ENCODE peak calls at places on chromosomes 12 and 14, in seven cellular contexts. W is A549, K is thoracic aorta, J is AG04450, Y is cardiac muscle cell, I is left ventricle myocardium inferior, D is gastrocnemius medialis. L is an unnamed sample.

GRCh38 chr14:93148979-93149378 is 33.3 kb upstream of the ITPK1 start:
- DNase-seq in W (no peak), K (no peak), J (no peak), Y (no peak), I (no peak), D (no peak), L (no peak)

GRCh38 chr12:32455607-32456063 is 56.3 kb downstream of the FGD4 start:
- DNase-seq in W (peak), K (no peak), J (peak), Y (peak), I (no peak), D (no peak), L (peak)

GRCh38 chr12:110002691-110003515 is 3.7 kb downstream of the ANKRD13A start:
- DNase-seq in W (no peak), K (no peak), J (no peak), Y (no peak), I (no peak), D (no peak), L (no peak)

GRCh38 chr12:123599310-123599709 is 2.6 kb upstream of the DDX55 start:
- DNase-seq in W (no peak), K (no peak), J (no peak), Y (no peak), I (no peak), D (no peak), L (no peak)

GRCh38 chr12:82605115-82605514 is 81.6 kb upstream of the TMTC2 start:
- DNase-seq in W (no peak), K (no peak), J (no peak), Y (no peak), I (no peak), D (no peak), L (no peak)

GRCh38 chr12:51009038-51009437 is 17.1 kb downstream of the SLC11A2 start:
- DNase-seq in W (no peak), K (no peak), J (no peak), Y (peak), I (peak), D (peak), L (no peak)

GRCh38 chr12:19166956-19167355 is 37.4 kb downstream of the PLEKHA5 start:
- DNase-seq in W (no peak), K (no peak), J (no peak), Y (no peak), I (no peak), D (no peak), L (no peak)

GRCh38 chr14:100305446-100306255 is 593 bp downstream of the SLC25A29 start:
- DNase-seq in W (no peak), K (no peak), J (no peak), Y (no peak), I (peak), D (no peak), L (no peak)

GRCh38 chr12:93803408-93803807 is 126.2 kb downstream of the CRADD start:
- DNase-seq in W (no peak), K (no peak), J (no peak), Y (peak), I (no peak), D (peak), L (no peak)

GRCh38 chr14:94622653-94623421 is 10.6 kb downstream of the SERPINA3 start:
- DNase-seq in W (no peak), K (no peak), J (no peak), Y (no peak), I (no peak), D (no peak), L (no peak)

GRCh38 chr14:64753999-64754398 is 49.8 kb downstream of the PLEKHG3 start:
- DNase-seq in W (no peak), K (no peak), J (no peak), Y (no peak), I (no peak), D (no peak), L (no peak)

GRCh38 chr12:45329238-45329637 is 113.3 kb downstream of the ANO6 start:
- DNase-seq in W (no peak), K (no peak), J (no peak), Y (peak), I (no peak), D (peak), L (no peak)

GRCh38 chr12:8867009-8867408 is 44.6 kb downstream of the A2ML1 start:
- DNase-seq in W (no peak), K (no peak), J (no peak), Y (no peak), I (no peak), D (no peak), L (no peak)

GRCh38 chr12:9673404-9674225 is 4.1 kb downstream of the CLEC2D start:
- DNase-seq in W (peak), K (no peak), J (peak), Y (peak), I (peak), D (no peak), L (peak)

GRCh38 chr14:76956253-76957090 is 72.0 kb downstream of the IRF2BPL start:
- DNase-seq in W (peak), K (peak), J (peak), Y (peak), I (peak), D (peak), L (peak)

GRCh38 chr12:41304526-41304925 is 116.4 kb downstream of the PDZRN4 start:
- DNase-seq in W (peak), K (no peak), J (no peak), Y (no peak), I (no peak), D (no peak), L (no peak)
- H3K27ac ChIP-seq in W (no peak), K (no peak), J (no peak), Y (no peak), I (no peak), D (no peak), L (no peak)

DNA sequence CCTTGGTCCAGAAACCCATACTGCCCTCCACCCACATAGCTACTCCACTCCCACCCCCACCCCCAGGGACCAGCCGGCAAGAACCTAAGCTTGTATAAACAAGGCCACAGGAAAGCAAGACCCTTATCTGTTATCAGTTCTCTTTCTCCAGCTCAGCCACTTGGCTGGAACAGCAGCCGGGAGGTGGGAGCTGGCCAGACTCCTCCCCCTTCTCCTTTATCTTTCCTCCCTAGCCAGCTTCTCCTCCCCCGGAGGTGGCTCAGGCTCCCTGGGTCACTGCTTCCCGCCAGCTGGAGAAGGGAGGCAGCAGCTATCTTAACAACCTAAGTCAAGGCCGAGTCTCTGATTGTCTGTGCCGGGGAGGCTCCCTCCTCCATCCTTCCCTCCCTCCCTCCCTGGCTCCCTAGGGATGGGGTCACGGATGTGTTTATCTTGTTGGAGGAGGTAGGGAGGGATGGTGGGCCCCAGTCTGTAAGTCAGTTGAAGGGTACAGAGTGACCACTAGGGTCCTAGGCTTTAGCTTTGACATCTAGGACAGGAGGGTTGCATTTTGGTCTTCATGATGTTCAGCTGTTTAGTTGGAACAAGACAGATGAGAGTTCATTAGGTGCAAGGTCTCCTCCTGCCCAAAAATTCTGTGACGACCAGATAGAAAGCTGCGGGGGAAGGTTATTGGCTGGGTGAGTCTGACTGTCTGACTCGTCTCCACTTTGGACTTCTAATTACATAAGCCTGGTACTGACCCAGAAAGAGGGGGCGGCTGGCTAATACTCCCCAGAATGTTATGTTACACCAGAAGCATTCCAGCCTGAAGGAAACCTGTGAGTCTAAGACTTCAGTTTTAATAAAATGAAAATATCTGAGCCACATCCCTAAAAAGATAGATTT is 29.7 kb downstream of the ZFP36L1 start:
- DNase-seq in W (no peak), K (no peak), J (no peak), Y (peak), I (peak), D (no peak), L (no peak)
- H3K27ac ChIP-seq in W (peak), K (peak), J (peak), Y (peak), I (peak), D (peak), L (no peak)

GRCh38 chr14:56799327-56799645 is 11.0 kb downstream of the OTX2 start:
- DNase-seq in W (no peak), K (no peak), J (no peak), Y (no peak), I (no peak), D (no peak), L (no peak)
- H3K27ac ChIP-seq in W (no peak), K (no peak), J (no peak), Y (no peak), I (no peak), D (no peak), L (no peak)

GRCh38 chr12:57604454-57605307 is at the start of gene DTX3:
- DNase-seq in W (no peak), K (no peak), J (no peak), Y (peak), I (peak), D (no peak), L (no peak)

GRCh38 chr12:57606821-57607220 is 2.2 kb downstream of the DTX3 start:
- DNase-seq in W (no peak), K (no peak), J (no peak), Y (no peak), I (no peak), D (no peak), L (no peak)

GRCh38 chr12:57606399-57606798 is 1.8 kb downstream of the DTX3 start:
- DNase-seq in W (no peak), K (no peak), J (no peak), Y (no peak), I (no peak), D (no peak), L (no peak)

GRCh38 chr12:57606016-57606311 is 1.3 kb downstream of the DTX3 start:
- DNase-seq in W (no peak), K (no peak), J (no peak), Y (no peak), I (no peak), D (no peak), L (no peak)

DNA sequence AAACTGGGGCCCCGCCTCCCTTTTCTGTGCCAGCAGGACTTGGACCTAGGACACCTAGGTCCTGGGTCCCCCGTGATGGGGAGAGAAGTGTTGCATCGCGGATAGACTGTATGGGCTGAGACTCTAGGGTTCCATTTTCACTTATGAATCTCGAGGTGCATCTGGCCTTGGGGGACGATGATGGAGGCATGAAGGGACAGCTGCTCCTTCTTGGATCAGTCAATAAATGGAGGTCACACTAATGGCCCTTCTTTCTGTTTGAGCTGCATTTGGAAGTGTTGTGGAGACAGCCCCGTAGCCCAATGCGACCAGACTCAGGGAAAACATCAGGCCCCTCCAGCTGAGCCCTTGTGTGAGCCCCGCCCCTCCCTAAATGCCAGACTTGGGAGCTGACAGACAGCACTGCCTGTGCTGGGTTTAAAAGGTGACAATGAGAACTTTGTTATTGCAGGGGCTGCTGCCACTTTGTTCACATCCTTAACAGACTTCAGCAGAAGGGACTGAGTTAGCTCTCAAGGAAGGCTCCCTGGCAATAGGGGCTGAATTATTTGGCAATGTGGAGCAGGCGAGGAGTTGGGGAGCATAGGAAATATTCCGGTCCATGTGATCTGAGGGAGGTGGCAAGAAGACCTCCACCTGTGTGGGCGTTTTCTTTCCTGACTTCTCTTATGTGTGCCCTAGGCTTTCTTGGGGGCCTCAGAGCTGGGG is 838 bp downstream of the DTX3 start:
- DNase-seq in W (no peak), K (no peak), J (no peak), Y (no peak), I (no peak), D (no peak), L (no peak)
- H3K27ac ChIP-seq in W (peak), K (peak), J (no peak), Y (no peak), I (peak), D (peak), L (no peak)